ENCODE peak calls at places on chromosomes 5 and 9, in seven cellular contexts. O, F, X, E, G, N and T are unnamed samples.
A peak's percentile ranks its signal among the peaks of the same experiment; 100 is the strongest.

GRCh38 chr5:134111741-134112647 is 2.5 kb upstream of the TCF7 start:
- DNase-seq in O (peak; percentile 52), F (no peak), X (peak; percentile 58), E (no peak), G (no peak), N (no peak), T (peak; percentile 70)

GRCh38 chr5:133347039-133347438 is 265.3 kb downstream of the FSTL4 start:
- DNase-seq in O (no peak), F (peak; percentile 19), X (no peak), E (no peak), G (no peak), N (no peak), T (no peak)

GRCh38 chr5:134136771-134137170 is 22.3 kb downstream of the TCF7 start:
- DNase-seq in O (no peak), F (no peak), X (no peak), E (no peak), G (no peak), N (peak; percentile 67), T (no peak)

GRCh38 chr5:94744906-94745305 is 126.4 kb downstream of the SLF1 start:
- DNase-seq in O (no peak), F (no peak), X (no peak), E (no peak), G (no peak), N (no peak), T (no peak)

GRCh38 chr9:16828335-16829281 is 41.9 kb downstream of the BNC2 start:
- DNase-seq in O (no peak), F (no peak), X (peak; percentile 85), E (peak; percentile 47), G (peak; percentile 11), N (no peak), T (peak; percentile 81)

GRCh38 chr9:122348288-122348777 is 22.5 kb upstream of the PTGS1 start:
- DNase-seq in O (no peak), F (no peak), X (no peak), E (no peak), G (no peak), N (no peak), T (no peak)

GRCh38 chr5:134566741-134567221 is 41.3 kb downstream of the JADE2 start:
- DNase-seq in O (no peak), F (no peak), X (no peak), E (no peak), G (no peak), N (no peak), T (no peak)

GRCh38 chr9:92737611-92738299 is 26.9 kb downstream of the BICD2 start:
- DNase-seq in O (no peak), F (no peak), X (no peak), E (no peak), G (no peak), N (no peak), T (no peak)

GRCh38 chr9:6780690-6781089 is 22.9 kb downstream of the KDM4C start:
- DNase-seq in O (no peak), F (no peak), X (no peak), E (peak; percentile 41), G (no peak), N (no peak), T (no peak)

GRCh38 chr5:163354685-163355084 is 82.7 kb upstream of the CCNG1 start:
- DNase-seq in O (no peak), F (peak; percentile 24), X (no peak), E (no peak), G (no peak), N (no peak), T (no peak)

GRCh38 chr5:6202615-6203365 is 175.6 kb downstream of the MED10 start:
- DNase-seq in O (no peak), F (peak; percentile 68), X (no peak), E (no peak), G (no peak), N (no peak), T (no peak)

GRCh38 chr5:113249216-113249615 is 185.6 kb downstream of the TSSK1B start:
- DNase-seq in O (no peak), F (no peak), X (peak; percentile 71), E (peak; percentile 92), G (no peak), N (no peak), T (peak; percentile 57)

GRCh38 chr5:10550222-10550995 is 13.5 kb upstream of the ANKRD33B start:
- DNase-seq in O (no peak), F (no peak), X (no peak), E (peak; percentile 35), G (no peak), N (no peak), T (no peak)

GRCh38 chr9:117464941-117465616 is 50.2 kb upstream of the ASTN2 start:
- DNase-seq in O (no peak), F (no peak), X (no peak), E (no peak), G (no peak), N (no peak), T (no peak)

GRCh38 chr5:128424672-128425071 is 113.4 kb downstream of the FBN2 start:
- DNase-seq in O (no peak), F (no peak), X (no peak), E (peak; percentile 28), G (no peak), N (no peak), T (no peak)

GRCh38 chr9:73260506-73260905 is 108.8 kb downstream of the ANXA1 start:
- DNase-seq in O (no peak), F (no peak), X (no peak), E (no peak), G (no peak), N (no peak), T (no peak)

GRCh38 chr5:132268698-132269551 is 11.4 kb downstream of the PDLIM4 start:
- DNase-seq in O (peak; percentile 25), F (no peak), X (peak; percentile 78), E (peak; percentile 23), G (peak; percentile 2), N (peak; percentile 85), T (peak; percentile 79)

GRCh38 chr5:177610770-177611445 is 11.0 kb downstream of the B4GALT7 start:
- DNase-seq in O (no peak), F (no peak), X (no peak), E (no peak), G (no peak), N (no peak), T (no peak)

GRCh38 chr5:180424094-180424493 is 70.1 kb upstream of the CNOT6 start:
- DNase-seq in O (no peak), F (no peak), X (peak; percentile 9), E (no peak), G (no peak), N (no peak), T (no peak)

DNA sequence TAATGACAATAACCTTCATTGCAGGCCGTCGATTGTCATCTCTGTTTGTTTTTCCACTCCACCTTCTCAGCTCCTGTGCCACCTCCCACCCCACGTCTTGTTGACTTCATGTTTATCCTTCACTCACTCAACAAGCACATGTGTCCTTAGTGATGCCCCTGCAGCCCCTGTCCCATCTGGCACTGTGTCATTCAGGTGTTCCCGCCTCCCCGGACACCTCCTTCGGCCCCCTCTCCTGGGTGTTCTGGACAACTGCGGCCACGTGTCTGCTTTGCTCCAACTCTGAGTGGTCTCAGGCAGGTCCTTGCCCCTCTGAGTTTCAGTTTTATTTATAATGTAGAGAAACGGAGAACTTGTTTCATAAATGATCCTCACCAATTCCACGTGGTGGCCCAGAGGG is 91.0 kb upstream of the COL5A1 start:
- DNase-seq in O (no peak), F (no peak), X (no peak), E (no peak), G (no peak), N (no peak), T (no peak)
- TF ChIP-seq CTCF in O (no peak), F (no peak), X (no peak), E (no peak), G (no peak), N (no peak), T (peak; percentile 7)

DNA sequence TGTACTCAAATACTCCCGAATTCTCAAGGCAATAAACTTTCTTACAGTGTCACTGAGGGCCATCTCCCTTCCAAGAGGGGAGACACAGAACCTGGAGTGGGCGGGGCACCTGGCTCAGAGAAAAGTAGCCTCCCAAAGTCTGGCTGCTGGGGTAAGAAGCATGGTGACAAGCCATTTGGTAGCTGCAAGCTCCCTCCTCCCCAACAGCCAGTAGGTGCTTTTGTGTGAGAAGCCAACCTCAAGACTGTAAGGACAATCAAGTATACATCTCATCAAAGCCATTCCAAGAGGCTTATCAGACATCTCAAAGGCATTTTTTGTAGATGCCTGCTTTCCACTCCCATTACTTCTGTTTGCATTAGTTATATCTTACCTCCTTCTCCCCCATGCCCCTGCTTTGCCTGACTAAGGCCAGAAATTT is 1.4 kb downstream of the DAB2 start:
- DNase-seq in O (peak; percentile 4), F (no peak), X (peak; percentile 30), E (no peak), G (peak; percentile 12), N (peak; percentile 90), T (no peak)
- H3K4me3 ChIP-seq in O (peak overlapping the region; percentile 72), F (no peak overlapping the region), X (peak overlapping the region; percentile 95), E (peak overlapping the region; percentile 71), G (peak overlapping the region; percentile 74), N (peak overlapping the region; percentile 33), T (peak overlapping the region; percentile 80)

GRCh38 chr9:86034863-86035734 is 64.3 kb downstream of the GOLM1 start:
- DNase-seq in O (peak; percentile 11), F (peak; percentile 12), X (peak; percentile 59), E (peak; percentile 49), G (no peak), N (no peak), T (peak; percentile 70)
- TF ChIP-seq CTCF in O (peak; percentile 53), F (peak; percentile 68), X (peak; percentile 62), E (peak; percentile 53), G (peak; percentile 32), N (no peak), T (peak; percentile 49)

GRCh38 chr5:174675916-174676315 is 48.5 kb upstream of the MSX2 start:
- DNase-seq in O (no peak), F (no peak), X (no peak), E (no peak), G (no peak), N (no peak), T (no peak)
- H3K4me3 ChIP-seq in O (no peak overlapping the region), F (no peak overlapping the region), X (no peak overlapping the region), E (no peak overlapping the region), G (no peak overlapping the region), N (no peak overlapping the region), T (no peak overlapping the region)

GRCh38 chr5:14870347-14871083 is 1.1 kb downstream of the ANKH start:
- DNase-seq in O (no peak), F (peak; percentile 79), X (no peak), E (no peak), G (peak; percentile 28), N (peak; percentile 88), T (no peak)
- TF ChIP-seq CTCF in O (no peak), F (peak; percentile 59), X (no peak), E (no peak), G (peak; percentile 17), N (no peak), T (no peak)

GRCh38 chr9:134887686-134888602 is 7.3 kb downstream of the FCN2 start:
- DNase-seq in O (no peak), F (no peak), X (no peak), E (no peak), G (no peak), N (peak; percentile 74), T (no peak)

GRCh38 chr9:134886413-134886913 is 5.9 kb downstream of the FCN2 start:
- DNase-seq in O (no peak), F (no peak), X (no peak), E (no peak), G (no peak), N (peak; percentile 81), T (no peak)

GRCh38 chr9:134887219-134887618 is 6.6 kb downstream of the FCN2 start:
- DNase-seq in O (no peak), F (no peak), X (no peak), E (no peak), G (no peak), N (peak; percentile 82), T (no peak)

GRCh38 chr9:134889386-134890214 is 9.0 kb downstream of the FCN2 start:
- DNase-seq in O (no peak), F (peak; percentile 28), X (no peak), E (no peak), G (no peak), N (peak; percentile 73), T (no peak)

GRCh38 chr9:134888603-134889195 is 8.1 kb downstream of the FCN2 start:
- DNase-seq in O (no peak), F (peak; percentile 64), X (no peak), E (no peak), G (no peak), N (peak; percentile 61), T (no peak)
- H3K4me3 ChIP-seq in O (no peak overlapping the region), F (no peak overlapping the region), X (no peak overlapping the region), E (no peak overlapping the region), G (no peak overlapping the region), N (no peak overlapping the region), T (no peak overlapping the region)